ENCODE peak calls at places on chromosomes 3 and 15, in nine cellular contexts. One of them, this sample, is unnamed.

GRCh38 chr3:111902534-111902933 is 43.5 kb downstream of the PHLDB2 start:
- DNase-seq in esophagus muscularis mucosa: no peak
- DNase-seq in fibroblast of lung: no peak
- DNase-seq in choroid plexus epithelial cell: no peak
- DNase-seq in left lung: no peak
- DNase-seq in HL-60: no peak
- DNase-seq in Caco-2: no peak
- DNase-seq in AG04449: no peak
- DNase-seq in fibroblast of mammary gland: no peak
- DNase-seq in this sample: no peak

GRCh38 chr3:57864853-57865252 is 108.7 kb downstream of the SLMAP start:
- DNase-seq in fibroblast of mammary gland: peak
- DNase-seq in left lung: no peak
- DNase-seq in fibroblast of lung: peak
- DNase-seq in AG04449: no peak
- DNase-seq in choroid plexus epithelial cell: peak
- DNase-seq in esophagus muscularis mucosa: no peak
- DNase-seq in Caco-2: no peak
- DNase-seq in HL-60: no peak
- DNase-seq in this sample: no peak

GRCh38 chr15:49412821-49413220 is 10.2 kb upstream of the FGF7 start:
- DNase-seq in HL-60: no peak
- DNase-seq in Caco-2: no peak
- DNase-seq in esophagus muscularis mucosa: no peak
- DNase-seq in fibroblast of mammary gland: no peak
- DNase-seq in choroid plexus epithelial cell: no peak
- DNase-seq in left lung: no peak
- DNase-seq in fibroblast of lung: no peak
- DNase-seq in AG04449: no peak
- DNase-seq in this sample: no peak

GRCh38 chr3:49841126-49841525 is 15.2 kb downstream of the TRAIP start:
- DNase-seq in fibroblast of lung: peak
- DNase-seq in esophagus muscularis mucosa: no peak
- DNase-seq in fibroblast of mammary gland: peak
- DNase-seq in AG04449: no peak
- DNase-seq in choroid plexus epithelial cell: peak
- DNase-seq in Caco-2: peak
- DNase-seq in HL-60: no peak
- DNase-seq in left lung: no peak
- DNase-seq in this sample: no peak

GRCh38 chr3:62875103-62876002 is at the start of gene CADPS:
- DNase-seq in left lung: no peak
- DNase-seq in HL-60: no peak
- DNase-seq in AG04449: no peak
- DNase-seq in choroid plexus epithelial cell: no peak
- DNase-seq in fibroblast of lung: peak
- DNase-seq in esophagus muscularis mucosa: no peak
- DNase-seq in fibroblast of mammary gland: peak
- DNase-seq in Caco-2: no peak
- DNase-seq in this sample: no peak

GRCh38 chr3:50885491-50885890 is 210.8 kb downstream of the DOCK3 start:
- DNase-seq in choroid plexus epithelial cell: no peak
- DNase-seq in AG04449: no peak
- DNase-seq in left lung: no peak
- DNase-seq in fibroblast of lung: no peak
- DNase-seq in fibroblast of mammary gland: no peak
- DNase-seq in esophagus muscularis mucosa: no peak
- DNase-seq in Caco-2: peak
- DNase-seq in HL-60: no peak
- DNase-seq in this sample: peak

GRCh38 chr15:34708422-34708821 is 46.4 kb downstream of the GJD2 start:
- DNase-seq in AG04449: no peak
- DNase-seq in choroid plexus epithelial cell: peak
- DNase-seq in fibroblast of lung: peak
- DNase-seq in esophagus muscularis mucosa: no peak
- DNase-seq in Caco-2: peak
- DNase-seq in left lung: no peak
- DNase-seq in HL-60: peak
- DNase-seq in fibroblast of mammary gland: peak
- DNase-seq in this sample: peak

GRCh38 chr3:183006396-183007002 is 26.2 kb upstream of the DCUN1D1 start:
- DNase-seq in choroid plexus epithelial cell: no peak
- DNase-seq in Caco-2: no peak
- DNase-seq in AG04449: no peak
- DNase-seq in fibroblast of mammary gland: no peak
- DNase-seq in fibroblast of lung: no peak
- DNase-seq in HL-60: no peak
- DNase-seq in esophagus muscularis mucosa: no peak
- DNase-seq in left lung: no peak
- DNase-seq in this sample: no peak

GRCh38 chr3:98185180-98185579 is 18.7 kb downstream of the OR5H15 start:
- DNase-seq in fibroblast of mammary gland: no peak
- DNase-seq in choroid plexus epithelial cell: no peak
- DNase-seq in esophagus muscularis mucosa: no peak
- DNase-seq in HL-60: no peak
- DNase-seq in Caco-2: peak
- DNase-seq in left lung: no peak
- DNase-seq in AG04449: no peak
- DNase-seq in fibroblast of lung: no peak
- DNase-seq in this sample: no peak

GRCh38 chr3:141482250-141482937 is 4.4 kb upstream of the RASA2 start:
- DNase-seq in left lung: no peak
- DNase-seq in esophagus muscularis mucosa: no peak
- DNase-seq in Caco-2: peak
- DNase-seq in AG04449: no peak
- DNase-seq in choroid plexus epithelial cell: peak
- DNase-seq in HL-60: peak
- DNase-seq in fibroblast of mammary gland: peak
- DNase-seq in fibroblast of lung: peak
- DNase-seq in this sample: peak

GRCh38 chr15:83380682-83381081 is 66.5 kb upstream of the SH3GL3 start:
- DNase-seq in fibroblast of mammary gland: peak
- DNase-seq in fibroblast of lung: peak
- DNase-seq in esophagus muscularis mucosa: no peak
- DNase-seq in HL-60: no peak
- DNase-seq in AG04449: no peak
- DNase-seq in choroid plexus epithelial cell: peak
- DNase-seq in Caco-2: peak
- DNase-seq in left lung: no peak
- DNase-seq in this sample: no peak

GRCh38 chr15:63256433-63256884 is 20.9 kb upstream of the APH1B start:
- DNase-seq in Caco-2: peak
- DNase-seq in fibroblast of mammary gland: peak
- DNase-seq in AG04449: peak
- DNase-seq in left lung: no peak
- DNase-seq in fibroblast of lung: peak
- DNase-seq in esophagus muscularis mucosa: no peak
- DNase-seq in choroid plexus epithelial cell: peak
- DNase-seq in HL-60: no peak
- DNase-seq in this sample: peak

DNA sequence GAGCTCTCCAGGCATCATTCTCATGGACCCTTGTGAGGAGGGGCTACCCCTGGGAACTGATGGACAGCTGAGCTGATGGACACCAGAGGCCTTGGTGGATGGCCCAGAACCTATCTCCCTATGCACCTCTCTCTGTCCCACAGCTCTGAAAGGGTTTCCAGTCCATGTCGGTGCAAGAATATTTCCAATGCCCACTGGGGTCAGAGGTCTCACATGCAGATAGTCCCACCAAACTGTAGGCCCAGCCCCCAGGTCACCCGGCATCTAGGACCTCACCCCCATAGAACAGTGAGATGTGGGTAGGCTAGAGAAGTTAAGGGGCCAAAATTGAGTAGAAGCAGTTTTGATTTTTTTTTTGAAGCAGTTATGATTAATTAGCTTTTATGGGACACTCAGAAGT is 2.6 kb downstream of the ALPK3 start:
- DNase-seq in esophagus muscularis mucosa: no peak
- DNase-seq in fibroblast of mammary gland: no peak
- DNase-seq in HL-60: no peak
- DNase-seq in Caco-2: no peak
- DNase-seq in choroid plexus epithelial cell: no peak
- DNase-seq in AG04449: no peak
- DNase-seq in fibroblast of lung: no peak
- DNase-seq in left lung: no peak
- DNase-seq in this sample: no peak
- H3K4me3 ChIP-seq in esophagus muscularis mucosa: no peak
- H3K4me3 ChIP-seq in fibroblast of mammary gland: no peak
- H3K4me3 ChIP-seq in HL-60: no peak
- H3K4me3 ChIP-seq in Caco-2: no peak
- H3K4me3 ChIP-seq in choroid plexus epithelial cell: no peak
- H3K4me3 ChIP-seq in AG04449: no peak
- H3K4me3 ChIP-seq in fibroblast of lung: no peak
- H3K4me3 ChIP-seq in left lung: no peak
- H3K4me3 ChIP-seq in this sample: no peak

DNA sequence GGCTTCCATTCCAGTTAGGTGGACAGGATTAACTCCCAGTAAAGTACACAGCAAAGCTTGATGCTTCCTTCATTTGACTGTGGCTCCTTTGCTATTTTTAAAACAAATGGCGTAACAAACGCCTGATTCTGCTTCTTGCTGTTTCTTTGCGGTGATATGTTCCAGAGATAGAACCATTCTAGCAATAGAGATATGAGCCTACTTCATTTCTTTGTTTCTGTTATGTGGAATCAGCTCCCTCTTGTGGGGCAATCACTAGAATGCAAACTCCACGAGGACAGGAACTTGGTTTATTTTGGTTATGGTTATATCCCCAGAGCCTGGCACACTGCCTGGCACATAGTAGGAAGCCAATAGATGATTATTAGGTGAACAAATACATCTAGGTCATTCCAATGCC is 122.6 kb upstream of the SLC6A11 start:
- DNase-seq in fibroblast of mammary gland: no peak
- DNase-seq in AG04449: no peak
- DNase-seq in left lung: no peak
- DNase-seq in HL-60: no peak
- DNase-seq in Caco-2: no peak
- DNase-seq in choroid plexus epithelial cell: peak
- DNase-seq in esophagus muscularis mucosa: no peak
- DNase-seq in fibroblast of lung: peak
- DNase-seq in this sample: no peak
- TF ChIP-seq CTCF in fibroblast of mammary gland: no peak
- TF ChIP-seq CTCF in AG04449: no peak
- TF ChIP-seq CTCF in left lung: no peak
- TF ChIP-seq CTCF in HL-60: no peak
- TF ChIP-seq CTCF in Caco-2: no peak
- TF ChIP-seq CTCF in choroid plexus epithelial cell: peak
- TF ChIP-seq CTCF in esophagus muscularis mucosa: no peak
- TF ChIP-seq CTCF in fibroblast of lung: no peak
- TF ChIP-seq CTCF in this sample: peak

GRCh38 chr3:119147494-119147893 is 1.5 kb downstream of the TEX55 start:
- DNase-seq in HL-60: no peak
- DNase-seq in fibroblast of lung: no peak
- DNase-seq in AG04449: no peak
- DNase-seq in esophagus muscularis mucosa: no peak
- DNase-seq in fibroblast of mammary gland: no peak
- DNase-seq in left lung: no peak
- DNase-seq in Caco-2: no peak
- DNase-seq in choroid plexus epithelial cell: no peak
- DNase-seq in this sample: no peak
- H3K4me3 ChIP-seq in HL-60: no peak
- H3K4me3 ChIP-seq in fibroblast of lung: no peak
- H3K4me3 ChIP-seq in AG04449: no peak
- H3K4me3 ChIP-seq in esophagus muscularis mucosa: no peak
- H3K4me3 ChIP-seq in fibroblast of mammary gland: no peak
- H3K4me3 ChIP-seq in left lung: no peak
- H3K4me3 ChIP-seq in Caco-2: no peak
- H3K4me3 ChIP-seq in choroid plexus epithelial cell: no peak
- H3K4me3 ChIP-seq in this sample: no peak

GRCh38 chr3:100708989-100709839 is at the start of gene TFG:
- DNase-seq in choroid plexus epithelial cell: peak
- DNase-seq in fibroblast of mammary gland: peak
- DNase-seq in HL-60: peak
- DNase-seq in Caco-2: peak
- DNase-seq in fibroblast of lung: peak
- DNase-seq in esophagus muscularis mucosa: peak
- DNase-seq in AG04449: peak
- DNase-seq in left lung: peak
- DNase-seq in this sample: peak

GRCh38 chr3:100709840-100710235 is 544 bp downstream of the TFG start:
- DNase-seq in fibroblast of lung: peak
- DNase-seq in HL-60: no peak
- DNase-seq in AG04449: no peak
- DNase-seq in esophagus muscularis mucosa: no peak
- DNase-seq in fibroblast of mammary gland: peak
- DNase-seq in choroid plexus epithelial cell: peak
- DNase-seq in left lung: peak
- DNase-seq in Caco-2: peak
- DNase-seq in this sample: no peak

GRCh38 chr3:100708644-100708988 is 678 bp upstream of the TFG start:
- DNase-seq in Caco-2: peak
- DNase-seq in fibroblast of lung: no peak
- DNase-seq in left lung: no peak
- DNase-seq in fibroblast of mammary gland: no peak
- DNase-seq in choroid plexus epithelial cell: no peak
- DNase-seq in esophagus muscularis mucosa: no peak
- DNase-seq in HL-60: no peak
- DNase-seq in AG04449: no peak
- DNase-seq in this sample: no peak

GRCh38 chr3:100706365-100706764 is 2.9 kb upstream of the TFG start:
- DNase-seq in esophagus muscularis mucosa: no peak
- DNase-seq in left lung: no peak
- DNase-seq in fibroblast of mammary gland: peak
- DNase-seq in Caco-2: no peak
- DNase-seq in HL-60: no peak
- DNase-seq in fibroblast of lung: no peak
- DNase-seq in choroid plexus epithelial cell: no peak
- DNase-seq in AG04449: no peak
- DNase-seq in this sample: no peak

DNA sequence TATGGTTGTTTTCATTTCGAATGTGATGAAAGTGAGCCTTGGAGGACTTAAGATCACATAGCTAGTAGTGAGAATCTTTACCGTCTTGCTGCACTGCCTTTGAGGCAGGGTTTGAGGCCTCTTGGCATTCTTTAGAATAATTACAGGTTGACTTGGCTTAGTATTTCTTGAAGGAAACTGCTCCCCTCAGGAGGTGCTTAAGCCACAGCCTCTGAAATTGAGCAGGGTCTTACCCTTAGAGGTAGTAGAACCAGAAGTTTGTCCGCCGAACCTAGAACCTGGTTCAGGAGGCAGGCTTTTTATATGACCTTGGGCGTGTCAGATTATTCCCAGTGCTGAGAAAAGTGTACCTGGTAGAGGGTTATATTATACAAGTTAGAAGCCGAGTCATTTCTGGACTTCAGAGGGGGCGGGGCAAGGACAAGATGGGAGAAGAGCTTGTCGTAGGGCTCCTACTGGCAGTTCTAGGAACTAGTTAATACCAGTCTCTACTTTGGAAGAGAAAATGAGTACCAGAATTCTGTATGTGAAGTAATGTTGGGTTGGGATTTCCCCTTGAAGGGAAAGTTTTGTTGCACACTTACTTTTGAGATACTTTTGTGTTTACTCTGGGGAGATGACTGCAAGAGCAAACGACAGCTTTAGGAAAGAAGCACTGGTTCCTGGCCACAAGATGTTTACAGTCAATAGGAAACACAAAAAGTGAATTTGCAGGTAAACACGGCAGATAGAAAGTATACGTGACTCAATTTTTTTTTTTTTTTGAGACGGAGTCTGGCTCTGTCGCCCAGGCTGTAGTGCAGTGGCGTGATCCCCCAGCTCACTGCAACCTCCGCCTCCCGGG is 1.3 kb downstream of the TFG start:
- DNase-seq in choroid plexus epithelial cell: peak
- DNase-seq in HL-60: no peak
- DNase-seq in fibroblast of mammary gland: peak
- DNase-seq in AG04449: peak
- DNase-seq in esophagus muscularis mucosa: no peak
- DNase-seq in fibroblast of lung: peak
- DNase-seq in left lung: no peak
- DNase-seq in Caco-2: peak
- DNase-seq in this sample: no peak
- TF ChIP-seq CTCF in choroid plexus epithelial cell: peak
- TF ChIP-seq CTCF in HL-60: no peak
- TF ChIP-seq CTCF in fibroblast of mammary gland: peak
- TF ChIP-seq CTCF in AG04449: peak
- TF ChIP-seq CTCF in esophagus muscularis mucosa: no peak
- TF ChIP-seq CTCF in fibroblast of lung: peak
- TF ChIP-seq CTCF in left lung: no peak
- TF ChIP-seq CTCF in Caco-2: peak
- TF ChIP-seq CTCF in this sample: peak